ENCODE peak calls at places on chromosome 9, in eight cellular contexts. F is NCI-H460; Z is BE2C; T is CD4-positive, alpha-beta memory T cell; W is activated CD8-positive, alpha-beta memory T cell treated with anti-CD3 and anti-CD28 coated beads for 48 hours; C is activated gamma-delta T cell treated with Interleukin-2 at 50 U/mL for 16 hours; M is GM23338; U is A549. P is an unnamed sample.

GRCh38 chr9:98742325-98743280 is 33.9 kb upstream of the GABBR2 start:
- DNase-seq in T (no peak), Z (no peak), C (no peak), W (no peak), U (peak), F (no peak), M (no peak), P (no peak)

GRCh38 chr9:94011134-94011533 is 56.0 kb upstream of the BARX1 start:
- DNase-seq in Z (no peak), F (no peak), C (no peak), U (no peak), W (no peak), M (no peak), T (peak), P (no peak)

GRCh38 chr9:96440671-96441199 is 9.2 kb upstream of the HABP4 start:
- DNase-seq in U (no peak), Z (no peak), M (no peak), F (no peak), T (no peak), W (no peak), C (no peak), P (no peak)

GRCh38 chr9:113398796-113399195 is 2.3 kb downstream of the ALAD start:
- DNase-seq in C (no peak), T (no peak), U (no peak), Z (no peak), M (no peak), W (no peak), F (no peak), P (no peak)

GRCh38 chr9:136312436-136312835 is 8.5 kb upstream of the CCDC187 start:
- DNase-seq in F (no peak), M (peak), T (peak), C (peak), U (peak), Z (peak), W (no peak), P (no peak)

GRCh38 chr9:99433095-99433494 is 211.0 kb downstream of the SEC61B start:
- DNase-seq in M (no peak), W (no peak), T (no peak), F (no peak), U (no peak), C (no peak), Z (no peak), P (no peak)

GRCh38 chr9:93154293-93154903 is 20.3 kb upstream of the NINJ1 start:
- DNase-seq in T (peak), W (no peak), Z (peak), F (peak), M (peak), C (no peak), U (peak), P (no peak)

GRCh38 chr9:81619353-81620008 is 69.9 kb downstream of the TLE1 start:
- DNase-seq in W (no peak), F (no peak), C (no peak), M (no peak), U (no peak), Z (no peak), T (no peak), P (no peak)

GRCh38 chr9:109329274-109330258 is 8.7 kb upstream of the EPB41L4B start:
- DNase-seq in W (no peak), Z (peak), M (peak), T (no peak), C (no peak), U (no peak), F (peak), P (no peak)

GRCh38 chr9:131627846-131628820 is 82.8 kb downstream of the PRRT1B start:
- DNase-seq in Z (peak), M (no peak), T (peak), W (no peak), C (peak), U (no peak), F (no peak), P (no peak)

GRCh38 chr9:133576591-133577462 is 32.4 kb downstream of the FAM163B start:
- DNase-seq in Z (no peak), M (no peak), W (no peak), T (no peak), C (no peak), U (no peak), F (no peak), P (no peak)

GRCh38 chr9:108813951-108814601 is 41.7 kb downstream of the ACTL7B start:
- DNase-seq in U (peak), T (no peak), F (peak), M (peak), Z (no peak), W (no peak), C (no peak), P (peak)

GRCh38 chr9:12426198-12426864 is 266.9 kb upstream of the TYRP1 start:
- DNase-seq in Z (no peak), C (no peak), F (peak), W (no peak), T (no peak), U (no peak), M (peak), P (no peak)

GRCh38 chr9:137116027-137116507 is 1.5 kb upstream of the DPP7 start:
- DNase-seq in M (no peak), W (no peak), Z (no peak), U (no peak), C (no peak), T (no peak), F (no peak), P (no peak)

GRCh38 chr9:86413966-86414880 is 60.0 kb upstream of the TUT7 start:
- DNase-seq in U (no peak), W (no peak), Z (no peak), T (peak), M (peak), C (no peak), F (peak), P (no peak)

GRCh38 chr9:109442716-109443115 is 55.4 kb downstream of the PTPN3 start:
- DNase-seq in C (no peak), Z (no peak), F (no peak), W (no peak), U (no peak), T (no peak), M (no peak), P (no peak)

GRCh38 chr9:354453-354852 is 139.8 kb downstream of the DOCK8 start:
- DNase-seq in Z (no peak), T (no peak), F (no peak), M (no peak), W (no peak), U (no peak), C (no peak), P (no peak)

GRCh38 chr9:125867752-125868400 is 120.7 kb downstream of the PBX3 start:
- DNase-seq in U (no peak), M (no peak), T (no peak), Z (no peak), W (no peak), C (no peak), F (no peak), P (no peak)

GRCh38 chr9:118209343-118209742 is 505.1 kb downstream of the TLR4 start:
- DNase-seq in Z (no peak), U (no peak), M (no peak), W (no peak), T (no peak), C (no peak), F (no peak), P (no peak)

GRCh38 chr9:137764981-137765380 is 112.6 kb upstream of the CACNA1B start:
- DNase-seq in U (no peak), F (no peak), W (no peak), Z (no peak), M (no peak), T (no peak), C (no peak), P (no peak)

GRCh38 chr9:21873540-21874221 is 71.2 kb downstream of the MTAP start:
- DNase-seq in Z (no peak), C (no peak), F (no peak), W (no peak), T (no peak), U (no peak), M (no peak), P (peak)

P was measured in HS-27A.